ENCODE peak calls at places on chromosomes 12 and 14, in eight cellular contexts. T, K, E, J, X, N, M and L are unnamed samples.

GRCh38 chr14:104805326-104805678 is 4.4 kb downstream of the ZBTB42 start:
- DNase-seq in T (peak; percentile 72), K (no peak), E (no peak), J (peak; percentile 66), X (no peak), N (peak; percentile 46), M (peak; percentile 80), L (no peak)

GRCh38 chr12:95100264-95101190 is 27.1 kb upstream of the NR2C1 start:
- DNase-seq in T (no peak), K (no peak), E (no peak), J (no peak), X (no peak), N (no peak), M (no peak), L (no peak)

GRCh38 chr12:68119724-68120211 is 39.8 kb downstream of the IFNG start:
- DNase-seq in T (no peak), K (no peak), E (no peak), J (no peak), X (no peak), N (peak; percentile 54), M (no peak), L (no peak)

GRCh38 chr12:51519755-51520154 is 71.3 kb upstream of the SCN8A start:
- DNase-seq in T (no peak), K (no peak), E (no peak), J (no peak), X (no peak), N (no peak), M (no peak), L (no peak)

GRCh38 chr14:84112589-84112988 is 1417.4 kb upstream of the FLRT2 start:
- DNase-seq in T (no peak), K (no peak), E (no peak), J (no peak), X (no peak), N (no peak), M (no peak), L (no peak)

GRCh38 chr12:2290091-2290490 is 237.3 kb downstream of the CACNA1C start:
- DNase-seq in T (no peak), K (no peak), E (no peak), J (no peak), X (no peak), N (no peak), M (no peak), L (no peak)

GRCh38 chr12:121036810-121037326 is 2.2 kb downstream of the OASL start:
- DNase-seq in T (peak; percentile 43), K (peak; percentile 53), E (no peak), J (peak; percentile 82), X (no peak), N (peak; percentile 66), M (peak; percentile 66), L (peak; percentile 35)

GRCh38 chr12:102702447-102703114 is 214.5 kb downstream of the PAH start:
- DNase-seq in T (peak; percentile 48), K (peak; percentile 39), E (no peak), J (peak; percentile 79), X (no peak), N (peak; percentile 46), M (peak; percentile 73), L (no peak)

GRCh38 chr12:56151672-56152131 is 685 bp upstream of the MYL6B start:
- DNase-seq in T (no peak), K (peak; percentile 50), E (no peak), J (no peak), X (no peak), N (peak; percentile 47), M (peak; percentile 29), L (no peak)

GRCh38 chr14:103625361-103626095 is 3.5 kb upstream of the KLC1 start:
- DNase-seq in T (no peak), K (no peak), E (no peak), J (no peak), X (no peak), N (no peak), M (no peak), L (no peak)

GRCh38 chr14:96096639-96097610 is 57.8 kb downstream of the C14orf132 start:
- DNase-seq in T (no peak), K (no peak), E (no peak), J (no peak), X (no peak), N (no peak), M (no peak), L (no peak)

GRCh38 chr12:122282066-122282465 is 15.8 kb upstream of the VPS33A start:
- DNase-seq in T (peak; percentile 88), K (no peak), E (no peak), J (peak; percentile 83), X (no peak), N (peak; percentile 32), M (peak; percentile 49), L (no peak)

GRCh38 chr14:92549853-92550244 is 36.3 kb downstream of the RIN3 start:
- DNase-seq in T (peak; percentile 10), K (no peak), E (no peak), J (peak; percentile 78), X (peak; percentile 48), N (no peak), M (no peak), L (no peak)

GRCh38 chr14:38255673-38256357 is at the start of gene CLEC14A:
- DNase-seq in T (no peak), K (no peak), E (no peak), J (peak; percentile 28), X (peak; percentile 84), N (no peak), M (no peak), L (no peak)

GRCh38 chr12:47750916-47751470 is 7.7 kb downstream of the RAPGEF3 start:
- DNase-seq in T (no peak), K (no peak), E (no peak), J (no peak), X (no peak), N (no peak), M (no peak), L (no peak)

GRCh38 chr14:75286313-75286712 is 7.7 kb downstream of the FOS start:
- DNase-seq in T (no peak), K (peak; percentile 26), E (no peak), J (no peak), X (peak; percentile 48), N (no peak), M (peak; percentile 36), L (no peak)

GRCh38 chr12:124764451-124764850 is 99.2 kb downstream of the SCARB1 start:
- DNase-seq in T (peak; percentile 88), K (no peak), E (no peak), J (peak; percentile 92), X (peak; percentile 61), N (peak; percentile 40), M (peak; percentile 83), L (no peak)

GRCh38 chr14:97282210-97282609 is 485.0 kb downstream of the VRK1 start:
- DNase-seq in T (no peak), K (no peak), E (no peak), J (no peak), X (no peak), N (no peak), M (no peak), L (no peak)

GRCh38 chr12:113242018-113242418 is 20.8 kb downstream of the TPCN1 start:
- DNase-seq in T (no peak), K (peak; percentile 96), E (no peak), J (peak; percentile 86), X (no peak), N (peak; percentile 88), M (no peak), L (peak; percentile 95)

GRCh38 chr12:111102062-111102735 is 181.8 kb upstream of the MYL2 start:
- DNase-seq in T (no peak), K (no peak), E (no peak), J (no peak), X (no peak), N (peak; percentile 87), M (no peak), L (no peak)

GRCh38 chr14:102249041-102249440 is 55.9 kb downstream of the MOK start:
- DNase-seq in T (no peak), K (no peak), E (no peak), J (peak; percentile 31), X (no peak), N (no peak), M (no peak), L (no peak)

GRCh38 chr12:42508913-42509312 is 80.6 kb downstream of the PRICKLE1 start:
- DNase-seq in T (no peak), K (no peak), E (no peak), J (no peak), X (no peak), N (no peak), M (no peak), L (no peak)

DNA sequence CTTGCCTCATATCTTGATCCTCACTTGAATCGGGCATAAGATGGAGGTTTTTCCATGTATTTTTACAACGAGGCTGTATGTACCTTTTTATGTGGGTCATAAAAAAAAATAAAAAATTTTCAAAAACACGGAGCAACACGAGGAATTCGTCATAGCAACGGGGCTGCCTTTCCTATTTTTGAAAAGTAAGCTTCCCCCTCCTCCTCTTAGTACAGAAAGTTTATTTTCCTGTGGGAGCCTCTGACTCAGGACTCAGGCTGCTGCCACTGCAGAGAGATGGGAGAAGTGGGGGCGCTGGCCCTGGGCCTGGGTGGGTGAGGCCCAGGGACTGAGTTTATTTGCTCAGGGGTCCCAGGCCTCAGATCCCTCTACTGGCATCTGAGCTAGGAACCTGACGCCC is 10.1 kb upstream of the CMKLR1 start:
- DNase-seq in T (no peak), K (no peak), E (no peak), J (peak; percentile 11), X (no peak), N (no peak), M (peak; percentile 66), L (no peak)
- H3K4me3 ChIP-seq in T (no peak overlapping the region), K (no peak overlapping the region), E (no peak overlapping the region), J (no peak overlapping the region), X (no peak overlapping the region), N (no peak overlapping the region), M (no peak overlapping the region), L (no peak overlapping the region)

DNA sequence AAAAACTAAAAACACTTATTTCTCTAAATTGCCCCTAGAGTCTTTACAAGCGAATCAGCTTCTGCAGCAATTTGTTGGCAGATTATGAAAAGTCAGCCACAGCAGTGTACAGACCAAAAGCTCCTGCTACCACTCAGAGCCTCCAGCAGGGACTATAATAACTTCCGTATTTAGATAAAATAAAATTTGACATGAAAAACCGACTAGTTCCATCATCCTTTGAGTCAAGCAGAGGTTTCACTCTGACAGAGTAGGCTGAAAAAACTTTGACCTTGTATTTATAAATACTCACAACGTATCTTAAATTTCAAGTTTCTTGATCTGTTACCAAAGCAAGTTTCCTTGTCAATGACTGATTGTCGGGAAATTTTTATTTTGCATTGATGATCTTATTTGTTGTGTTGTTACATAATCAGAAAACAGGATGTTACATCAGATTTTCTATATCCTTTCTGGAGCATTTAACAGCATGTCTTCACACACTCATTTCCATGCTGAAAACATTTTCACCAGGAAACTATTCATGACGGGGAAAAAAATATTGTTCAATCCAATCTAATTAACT is 283.4 kb downstream of the DAD1 start:
- DNase-seq in T (no peak), K (no peak), E (no peak), J (no peak), X (no peak), N (no peak), M (no peak), L (no peak)
- H3K4me3 ChIP-seq in T (no peak overlapping the region), K (no peak overlapping the region), E (no peak overlapping the region), J (no peak overlapping the region), X (no peak overlapping the region), N (no peak overlapping the region), M (no peak overlapping the region), L (no peak overlapping the region)

GRCh38 chr14:49582211-49582977 is 3.8 kb downstream of the RPS29 start:
- DNase-seq in T (no peak), K (no peak), E (no peak), J (no peak), X (no peak), N (no peak), M (no peak), L (no peak)
- H3K4me3 ChIP-seq in T (no peak overlapping the region), K (no peak overlapping the region), E (no peak overlapping the region), J (no peak overlapping the region), X (no peak overlapping the region), N (no peak overlapping the region), M (no peak overlapping the region), L (no peak overlapping the region)

GRCh38 chr12:57549909-57550627 is at the start of gene KIF5A:
- DNase-seq in T (no peak), K (no peak), E (no peak), J (no peak), X (no peak), N (no peak), M (peak; percentile 58), L (no peak)
- H3K4me3 ChIP-seq in T (peak within 1 kb of the TSS; percentile 62), K (no peak within 1 kb of the TSS), E (peak within 1 kb of the TSS; percentile 35), J (peak within 1 kb of the TSS; percentile 61), X (peak within 1 kb of the TSS; percentile 62), N (peak within 1 kb of the TSS; percentile 7), M (no peak within 1 kb of the TSS), L (peak within 1 kb of the TSS; percentile 72)